ENCODE peak calls at places on chromosomes 11 and 22, in ten cellular contexts. C is Panc1; Y is HFFc6; O is naive thymus-derived CD8-positive, alpha-beta T cell; Z is head of caudate nucleus; R is progenitor cell of endocrine pancreas; A is pancreas; W is cardiac fibroblast; G is RCC 7860; F is CD4-positive, CD25-positive, alpha-beta regulatory T cell. N is an unnamed sample.

GRCh38 chr11:8262552-8263108 is 1.0 kb downstream of the LMO1 start:
- DNase-seq in C (no peak), Y (no peak), O (peak; percentile 17), Z (no peak), R (peak; percentile 37), A (peak; percentile 26), W (peak; percentile 34), G (no peak), F (no peak), N (no peak)

GRCh38 chr22:50531546-50532352 is 1.9 kb upstream of the TYMP start:
- DNase-seq in C (no peak), Y (peak; percentile 52), O (peak; percentile 34), Z (no peak), R (no peak), A (peak; percentile 74), W (peak; percentile 63), G (peak; percentile 16), F (peak; percentile 61), N (no peak)

GRCh38 chr22:50183141-50183971 is 2.4 kb upstream of the TRABD start:
- DNase-seq in C (no peak), Y (no peak), O (no peak), Z (no peak), R (no peak), A (no peak), W (no peak), G (no peak), F (no peak), N (no peak)

GRCh38 chr11:134317103-134317502 is 14.7 kb upstream of the GLB1L2 start:
- DNase-seq in C (no peak), Y (no peak), O (no peak), Z (no peak), R (no peak), A (no peak), W (no peak), G (no peak), F (no peak), N (no peak)

GRCh38 chr22:37283393-37283937 is 1.2 kb downstream of the CYTH4 start:
- DNase-seq in C (no peak), Y (no peak), O (peak; percentile 74), Z (peak; percentile 32), R (no peak), A (no peak), W (no peak), G (no peak), F (no peak), N (no peak)

GRCh38 chr11:122365545-122366380 is 249.7 kb upstream of the BLID start:
- DNase-seq in C (no peak), Y (no peak), O (no peak), Z (no peak), R (no peak), A (no peak), W (no peak), G (no peak), F (no peak), N (no peak)

GRCh38 chr11:112744041-112744440 is 217.2 kb upstream of the NCAM1 start:
- DNase-seq in C (no peak), Y (no peak), O (no peak), Z (no peak), R (no peak), A (no peak), W (no peak), G (no peak), F (no peak), N (no peak)

GRCh38 chr22:28548411-28548810 is 131.2 kb downstream of the TTC28 start:
- DNase-seq in C (no peak), Y (no peak), O (no peak), Z (no peak), R (no peak), A (no peak), W (no peak), G (no peak), F (no peak), N (no peak)

GRCh38 chr11:69059429-69059828 is 10.7 kb downstream of the TPCN2 start:
- DNase-seq in C (no peak), Y (no peak), O (no peak), Z (no peak), R (no peak), A (no peak), W (no peak), G (no peak), F (no peak), N (no peak)

N was measured in glomerular endothelial cell.